ENCODE peak calls at places on chromosomes 6 and 20, in six cellular contexts. One of them, this sample, is unnamed.

GRCh38 chr6:101489456-101489855 is 95.9 kb downstream of the GRIK2 start:
- DNase-seq in H1: no peak
- DNase-seq in IMR-90: no peak
- DNase-seq in H9: no peak
- DNase-seq in mesenchymal stem cell: no peak
- DNase-seq in trophoblast cell: no peak
- DNase-seq in this sample: no peak

GRCh38 chr6:49692534-49692933 is 20.8 kb downstream of the CRISP2 start:
- DNase-seq in H1: no peak
- DNase-seq in IMR-90: no peak
- DNase-seq in H9: no peak
- DNase-seq in mesenchymal stem cell: no peak
- DNase-seq in trophoblast cell: no peak
- DNase-seq in this sample: no peak

GRCh38 chr6:161866570-161866969 is 592.7 kb upstream of the AGPAT4 start:
- DNase-seq in H1: no peak
- DNase-seq in IMR-90: no peak
- DNase-seq in H9: no peak
- DNase-seq in mesenchymal stem cell: no peak
- DNase-seq in trophoblast cell: no peak
- DNase-seq in this sample: no peak

GRCh38 chr6:110813813-110814487 is 1.3 kb downstream of the CDK19 start:
- DNase-seq in H1: no peak
- DNase-seq in IMR-90: no peak
- DNase-seq in H9: no peak
- DNase-seq in mesenchymal stem cell: peak
- DNase-seq in trophoblast cell: no peak
- DNase-seq in this sample: peak

GRCh38 chr6:15389759-15390723 is 144.2 kb downstream of the JARID2 start:
- DNase-seq in H1: no peak
- DNase-seq in IMR-90: peak
- DNase-seq in H9: no peak
- DNase-seq in mesenchymal stem cell: peak
- DNase-seq in trophoblast cell: no peak
- DNase-seq in this sample: peak

GRCh38 chr6:33665957-33666356 is 44.8 kb downstream of the ITPR3 start:
- DNase-seq in H1: no peak
- DNase-seq in IMR-90: no peak
- DNase-seq in H9: no peak
- DNase-seq in mesenchymal stem cell: no peak
- DNase-seq in trophoblast cell: no peak
- DNase-seq in this sample: no peak

GRCh38 chr6:13407709-13408695 is 79.4 kb downstream of the GFOD1 start:
- DNase-seq in H1: no peak
- DNase-seq in IMR-90: peak
- DNase-seq in H9: no peak
- DNase-seq in mesenchymal stem cell: peak
- DNase-seq in trophoblast cell: no peak
- DNase-seq in this sample: no peak

GRCh38 chr6:75223461-75223860 is 17.6 kb upstream of the COL12A1 start:
- DNase-seq in H1: no peak
- DNase-seq in IMR-90: no peak
- DNase-seq in H9: no peak
- DNase-seq in mesenchymal stem cell: no peak
- DNase-seq in trophoblast cell: no peak
- DNase-seq in this sample: no peak

GRCh38 chr6:17650910-17651309 is 50.8 kb downstream of the FAM8A1 start:
- DNase-seq in H1: no peak
- DNase-seq in IMR-90: no peak
- DNase-seq in H9: no peak
- DNase-seq in mesenchymal stem cell: no peak
- DNase-seq in trophoblast cell: no peak
- DNase-seq in this sample: no peak

GRCh38 chr6:13769655-13770053 is 44.7 kb downstream of the MCUR1 start:
- DNase-seq in H1: peak
- DNase-seq in IMR-90: no peak
- DNase-seq in H9: peak
- DNase-seq in mesenchymal stem cell: no peak
- DNase-seq in trophoblast cell: no peak
- DNase-seq in this sample: no peak

GRCh38 chr6:7267521-7268091 is 45.4 kb downstream of the SSR1 start:
- DNase-seq in H1: no peak
- DNase-seq in IMR-90: peak
- DNase-seq in H9: no peak
- DNase-seq in mesenchymal stem cell: peak
- DNase-seq in trophoblast cell: no peak
- DNase-seq in this sample: no peak

GRCh38 chr6:33869826-33870423 is 66.1 kb upstream of the MLN start:
- DNase-seq in H1: peak
- DNase-seq in IMR-90: no peak
- DNase-seq in H9: peak
- DNase-seq in mesenchymal stem cell: no peak
- DNase-seq in trophoblast cell: no peak
- DNase-seq in this sample: peak

GRCh38 chr6:30990422-30991086 is 7.0 kb downstream of the MUC21 start:
- DNase-seq in H1: no peak
- DNase-seq in IMR-90: no peak
- DNase-seq in H9: peak
- DNase-seq in mesenchymal stem cell: no peak
- DNase-seq in trophoblast cell: no peak
- DNase-seq in this sample: no peak

DNA sequence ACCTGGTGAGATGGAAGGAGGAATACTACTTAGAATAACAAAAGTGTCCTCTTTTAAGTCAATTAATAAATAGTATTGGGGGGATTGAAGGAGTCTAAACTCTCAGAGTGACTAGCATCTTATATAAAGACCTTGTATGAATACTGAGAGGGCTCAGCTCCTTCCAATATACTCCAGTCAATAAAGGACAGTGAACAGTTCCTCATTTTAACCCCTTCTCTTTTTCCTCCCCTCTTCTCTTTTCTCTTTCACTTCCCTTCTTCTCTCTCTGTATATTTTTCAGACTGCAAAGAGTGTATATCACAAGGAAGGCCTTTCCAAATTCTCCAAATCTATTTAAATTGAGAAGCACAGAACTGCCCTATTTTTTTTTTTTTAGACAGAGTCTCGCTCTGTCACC is 99.5 kb downstream of the CD164 start:
- DNase-seq in H1: no peak
- DNase-seq in IMR-90: no peak
- DNase-seq in H9: no peak
- DNase-seq in mesenchymal stem cell: no peak
- DNase-seq in trophoblast cell: no peak
- DNase-seq in this sample: no peak
- H3K14ac ChIP-seq in H1: no peak
- H3K14ac ChIP-seq in IMR-90: no peak
- H3K14ac ChIP-seq in H9: no peak
- H3K14ac ChIP-seq in mesenchymal stem cell: no peak
- H3K14ac ChIP-seq in trophoblast cell: no peak
- H3K14ac ChIP-seq in this sample: no peak

GRCh38 chr6:4512101-4512500 is 264.1 kb upstream of the CDYL start:
- DNase-seq in H1: no peak
- DNase-seq in IMR-90: no peak
- DNase-seq in H9: no peak
- DNase-seq in mesenchymal stem cell: no peak
- DNase-seq in trophoblast cell: no peak
- DNase-seq in this sample: no peak

GRCh38 chr6:4510317-4510716 is 265.9 kb upstream of the CDYL start:
- DNase-seq in H1: no peak
- DNase-seq in IMR-90: no peak
- DNase-seq in H9: no peak
- DNase-seq in mesenchymal stem cell: no peak
- DNase-seq in trophoblast cell: no peak
- DNase-seq in this sample: no peak

GRCh38 chr6:4510906-4511625 is 265.1 kb upstream of the CDYL start:
- DNase-seq in H1: no peak
- DNase-seq in IMR-90: no peak
- DNase-seq in H9: no peak
- DNase-seq in mesenchymal stem cell: no peak
- DNase-seq in trophoblast cell: no peak
- DNase-seq in this sample: no peak

GRCh38 chr6:4511626-4512010 is 264.6 kb upstream of the CDYL start:
- DNase-seq in H1: no peak
- DNase-seq in IMR-90: no peak
- DNase-seq in H9: no peak
- DNase-seq in mesenchymal stem cell: no peak
- DNase-seq in trophoblast cell: no peak
- DNase-seq in this sample: no peak

DNA sequence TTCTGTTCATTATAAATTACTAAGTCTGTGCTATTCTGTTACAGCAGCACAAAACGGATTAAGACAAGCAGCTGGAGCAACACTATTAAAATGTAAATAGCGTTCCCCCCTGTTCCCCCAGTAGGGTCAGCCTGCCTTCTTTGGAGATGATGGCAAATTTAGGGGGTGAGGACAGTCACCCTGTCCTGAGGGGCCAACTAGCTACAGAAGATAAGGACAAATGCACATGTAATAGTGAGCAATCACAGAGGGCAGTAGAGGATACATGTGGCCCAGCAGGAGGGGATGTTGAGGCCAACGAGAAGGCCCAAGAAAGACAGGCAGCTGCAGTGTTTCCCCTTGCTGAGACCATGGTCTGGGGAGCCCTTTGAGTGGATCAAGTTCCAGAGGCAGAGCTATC is 266.7 kb upstream of the CDYL start:
- DNase-seq in H1: no peak
- DNase-seq in IMR-90: no peak
- DNase-seq in H9: no peak
- DNase-seq in mesenchymal stem cell: no peak
- DNase-seq in trophoblast cell: no peak
- DNase-seq in this sample: no peak
- H3K27ac ChIP-seq in H1: no peak
- H3K27ac ChIP-seq in IMR-90: no peak
- H3K27ac ChIP-seq in H9: no peak
- H3K27ac ChIP-seq in mesenchymal stem cell: no peak
- H3K27ac ChIP-seq in trophoblast cell: no peak
- H3K27ac ChIP-seq in this sample: no peak

DNA sequence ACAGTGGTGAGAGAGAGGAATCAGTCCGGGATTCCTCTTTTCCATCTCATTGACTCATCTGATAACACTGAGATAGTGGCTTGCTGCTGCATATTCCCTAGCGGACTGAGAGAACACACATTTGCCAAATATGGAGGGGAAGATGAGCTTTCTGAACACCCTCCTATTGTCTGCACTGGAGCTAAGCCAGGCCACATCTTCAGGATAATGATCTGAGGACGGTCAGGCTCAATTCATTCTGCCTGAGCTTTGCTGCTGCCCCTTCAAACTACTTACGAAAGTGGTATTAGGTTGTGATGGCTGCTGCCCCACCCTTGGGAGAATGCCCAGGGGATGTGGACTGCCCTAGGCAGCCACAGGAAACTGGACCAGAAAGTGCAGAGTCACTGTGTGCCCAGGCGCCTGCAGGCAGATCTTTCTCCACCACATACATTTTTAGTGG is 39.4 kb upstream of the PDE7B start:
- DNase-seq in H1: no peak
- DNase-seq in IMR-90: peak
- DNase-seq in H9: no peak
- DNase-seq in mesenchymal stem cell: peak
- DNase-seq in trophoblast cell: no peak
- DNase-seq in this sample: no peak
- H3K14ac ChIP-seq in H1: no peak
- H3K14ac ChIP-seq in IMR-90: peak
- H3K14ac ChIP-seq in H9: no peak
- H3K14ac ChIP-seq in mesenchymal stem cell: no peak
- H3K14ac ChIP-seq in trophoblast cell: no peak
- H3K14ac ChIP-seq in this sample: no peak

DNA sequence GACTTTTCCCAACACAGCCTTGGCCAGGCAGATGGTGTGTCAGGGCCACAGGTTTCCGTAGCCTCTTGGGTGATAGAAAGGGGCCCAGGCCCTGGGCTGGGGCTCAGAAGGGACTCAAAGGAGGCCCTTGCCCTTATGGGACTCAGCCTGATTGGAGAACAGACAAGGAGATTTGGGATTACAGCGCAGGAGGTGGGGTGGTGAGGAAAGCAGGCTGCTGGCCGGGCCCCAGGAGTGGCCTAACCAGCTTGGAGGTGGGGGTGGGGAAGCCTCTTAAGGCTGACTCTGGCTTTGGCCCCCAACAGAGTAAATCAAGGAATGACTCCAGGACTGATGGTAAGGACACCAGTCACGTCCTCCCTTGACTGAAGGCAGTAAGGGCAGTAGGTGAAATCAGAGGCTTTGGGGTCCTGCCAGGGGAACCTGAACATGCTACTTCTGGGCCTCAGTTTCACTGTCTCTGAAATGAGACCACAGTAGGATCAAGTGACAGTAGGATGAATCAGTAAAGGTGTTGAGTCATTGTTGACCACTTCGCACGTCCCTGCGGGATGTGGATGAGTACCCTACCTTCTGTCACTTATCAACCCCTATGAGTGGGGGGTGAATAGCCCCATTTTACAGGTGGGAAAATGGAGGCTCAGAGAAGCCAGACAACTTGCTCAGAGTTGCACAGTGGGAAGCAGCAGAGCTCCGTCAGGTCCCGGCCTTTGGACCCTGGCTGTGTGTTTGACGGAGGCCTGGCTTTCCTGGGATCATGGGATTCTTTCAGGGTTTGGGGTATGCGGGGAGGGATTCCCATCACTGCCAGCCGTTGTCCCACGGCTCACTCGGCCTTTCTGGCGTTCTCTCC is 4.5 kb downstream of the SNAI1 start:
- DNase-seq in H1: no peak
- DNase-seq in IMR-90: peak
- DNase-seq in H9: no peak
- DNase-seq in mesenchymal stem cell: no peak
- DNase-seq in trophoblast cell: peak
- DNase-seq in this sample: no peak
- H3K27ac ChIP-seq in H1: no peak
- H3K27ac ChIP-seq in IMR-90: peak
- H3K27ac ChIP-seq in H9: no peak
- H3K27ac ChIP-seq in mesenchymal stem cell: no peak
- H3K27ac ChIP-seq in trophoblast cell: peak
- H3K27ac ChIP-seq in this sample: no peak

DNA sequence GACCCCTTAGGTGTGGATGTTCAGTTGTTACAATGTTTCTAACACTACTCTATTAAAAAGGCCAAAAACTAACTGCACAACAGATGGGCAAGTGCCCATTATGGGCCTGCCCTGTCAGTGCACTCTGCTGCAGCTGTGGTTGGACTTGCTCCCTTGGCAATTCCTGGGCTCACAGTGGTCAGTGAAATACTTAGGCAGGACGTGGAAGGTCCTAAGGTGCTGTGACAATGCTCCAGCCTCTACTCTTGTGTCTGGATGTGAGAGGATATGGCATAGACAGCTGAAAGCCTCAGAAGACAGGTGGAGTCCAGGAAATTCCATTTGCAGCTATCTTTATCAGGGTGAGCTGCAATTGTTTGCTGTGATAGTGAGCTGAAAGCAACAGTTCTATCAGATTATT is 136.5 kb upstream of the OLIG3 start:
- DNase-seq in H1: no peak
- DNase-seq in IMR-90: no peak
- DNase-seq in H9: no peak
- DNase-seq in mesenchymal stem cell: no peak
- DNase-seq in trophoblast cell: no peak
- DNase-seq in this sample: no peak
- H3K14ac ChIP-seq in H1: no peak
- H3K14ac ChIP-seq in IMR-90: no peak
- H3K14ac ChIP-seq in H9: peak
- H3K14ac ChIP-seq in mesenchymal stem cell: no peak
- H3K14ac ChIP-seq in trophoblast cell: peak
- H3K14ac ChIP-seq in this sample: no peak